ENCODE peak calls at places on chromosomes 6 and 20, in four cellular contexts. V is WTC11, J is HepG2, T is K562. Z is an unnamed sample.

GRCh38 chr6:142845624-142846458 is 99.1 kb downstream of the HIVEP2 start:
- DNase-seq in V (peak; percentile 65), J (peak; percentile 99), T (no peak), Z (peak; percentile 70)

GRCh38 chr6:77650098-77650663 is 2.7 kb upstream of the MEI4 start:
- DNase-seq in V (peak; percentile 94), J (no peak), T (peak; percentile 38), Z (peak; percentile 20)

GRCh38 chr6:12751694-12752304 is 35.2 kb downstream of the PHACTR1 start:
- DNase-seq in V (peak; percentile 86), J (peak; percentile 35), T (peak; percentile 49), Z (no peak)

GRCh38 chr20:47062226-47062880 is 167.7 kb downstream of the EYA2 start:
- DNase-seq in V (no peak), J (no peak), T (no peak), Z (no peak)

GRCh38 chr6:111230351-111231077 is 143.2 kb downstream of the SLC16A10 start:
- DNase-seq in V (no peak), J (no peak), T (no peak), Z (no peak)

GRCh38 chr6:95866732-95867131 is 149.0 kb upstream of the FUT9 start:
- DNase-seq in V (peak; percentile 32), J (peak; percentile 41), T (peak; percentile 2), Z (peak; percentile 17)

GRCh38 chr20:58233393-58233792 is 4.9 kb upstream of the ANKRD60 start:
- DNase-seq in V (no peak), J (no peak), T (no peak), Z (no peak)

GRCh38 chr6:52622810-52623209 is 46.0 kb upstream of the TRAM2 start:
- DNase-seq in V (no peak), J (no peak), T (no peak), Z (no peak)

GRCh38 chr6:12414096-12414675 is 124.0 kb downstream of the EDN1 start:
- DNase-seq in V (no peak), J (no peak), T (no peak), Z (no peak)

GRCh38 chr20:33578510-33578909 is 83.6 kb upstream of the C20orf144 start:
- DNase-seq in V (no peak), J (no peak), T (no peak), Z (peak; percentile 66)

GRCh38 chr20:37575884-37576283 is 48.2 kb upstream of the BLCAP start:
- DNase-seq in V (peak; percentile 44), J (no peak), T (no peak), Z (no peak)

GRCh38 chr20:46689754-46690085 is 476 bp upstream of the TP53RK start:
- DNase-seq in V (no peak), J (no peak), T (no peak), Z (no peak)

GRCh38 chr6:3456395-3456767 is 469 bp downstream of the SLC22A23 start:
- DNase-seq in V (no peak), J (no peak), T (peak; percentile 62), Z (peak; percentile 77)

GRCh38 chr6:161406633-161407032 is 132.8 kb upstream of the AGPAT4 start:
- DNase-seq in V (no peak), J (no peak), T (no peak), Z (no peak)

GRCh38 chr6:161027385-161027784 is 35.8 kb downstream of the MAP3K4 start:
- DNase-seq in V (no peak), J (no peak), T (no peak), Z (no peak)

DNA sequence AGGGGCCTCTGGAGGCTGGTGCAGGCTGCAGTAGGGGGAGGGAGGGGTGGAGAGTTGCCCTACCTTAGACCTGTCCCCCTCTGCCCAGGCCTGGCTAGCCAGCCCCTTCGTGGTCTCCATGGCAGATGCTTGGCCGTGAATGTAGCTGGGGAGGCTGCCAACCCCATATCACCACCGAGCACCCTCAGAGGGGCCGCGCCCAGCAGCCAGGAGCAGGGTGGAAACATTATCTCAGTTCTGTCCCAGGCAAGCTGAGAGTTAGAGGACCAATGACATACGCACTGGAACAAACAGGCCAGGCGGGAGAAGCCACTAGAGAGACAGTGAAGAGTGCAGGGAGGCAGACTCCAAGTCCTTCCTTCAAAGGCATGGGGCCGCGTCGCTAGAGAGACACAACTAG is 66.5 kb downstream of the LRFN2 start:
- DNase-seq in V (no peak), J (no peak), T (no peak), Z (peak; percentile 33)
- TF ChIP-seq FOXJ3 in V (no peak), J (no peak), T (no peak), Z (no peak)

GRCh38 chr6:165660881-165661415 is 2.1 kb downstream of the PDE10A start:
- DNase-seq in V (no peak), J (no peak), T (no peak), Z (no peak)

GRCh38 chr6:165662671-165663282 is at the start of gene PDE10A:
- DNase-seq in V (peak; percentile 53), J (no peak), T (no peak), Z (peak; percentile 82)

GRCh38 chr6:165661416-165662001 is 1.5 kb downstream of the PDE10A start:
- DNase-seq in V (no peak), J (no peak), T (no peak), Z (peak; percentile 51)

GRCh38 chr6:165663283-165663735 is 268 bp upstream of the PDE10A start:
- DNase-seq in V (peak; percentile 52), J (no peak), T (no peak), Z (peak; percentile 66)

DNA sequence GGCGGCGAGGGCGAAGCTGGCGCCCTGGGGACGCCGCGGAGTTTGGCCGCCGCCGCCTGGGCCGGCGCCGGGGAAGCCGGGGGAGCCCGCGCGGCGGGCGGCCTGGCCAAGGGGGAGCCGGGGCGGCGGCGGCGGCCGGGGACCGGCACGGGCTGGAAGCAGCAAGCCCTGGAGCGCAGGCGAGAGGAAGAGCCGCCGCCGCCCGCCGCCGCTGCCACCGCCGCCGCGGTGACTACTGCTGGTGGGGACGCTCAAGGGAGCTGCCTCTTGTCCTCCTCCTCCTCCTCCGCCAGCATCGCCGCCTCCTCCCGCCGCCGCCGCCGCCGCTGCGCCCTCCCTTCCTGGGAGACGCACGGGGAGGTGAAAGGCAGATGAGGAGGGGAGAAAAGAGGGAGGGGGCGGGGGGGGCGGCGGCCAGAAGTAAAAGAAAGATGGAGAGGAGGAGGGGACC is 975 bp downstream of the PDE10A start:
- DNase-seq in V (peak; percentile 40), J (no peak), T (no peak), Z (peak; percentile 70)
- TF ChIP-seq FOXJ3 in V (no peak), J (no peak), T (no peak), Z (no peak)

GRCh38 chr20:63830821-63831593 is at the start of gene ZBTB46:
- DNase-seq in V (peak; percentile 42), J (no peak), T (peak; percentile 98), Z (peak; percentile 99)
- TF ChIP-seq FOXJ3 in V (no peak), J (no peak), T (no peak), Z (no peak)

DNA sequence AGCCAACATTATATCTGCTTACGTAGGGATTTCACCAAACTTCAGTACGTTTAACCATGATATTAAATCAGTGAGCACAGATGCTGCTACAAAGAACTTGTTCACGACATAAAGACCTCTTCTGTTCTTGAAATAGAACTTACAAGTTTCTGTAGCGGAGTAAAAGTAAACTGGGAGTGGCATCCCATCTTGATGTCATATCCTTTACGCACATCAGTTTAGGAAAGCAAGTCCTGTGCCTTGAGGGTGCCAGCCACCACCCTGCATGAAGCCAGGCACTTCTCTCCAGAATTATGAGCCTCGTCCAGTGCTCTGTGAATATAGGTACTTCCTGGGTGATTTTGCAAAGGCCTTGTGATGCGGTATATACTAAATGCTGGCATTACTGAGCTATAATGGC is 122.6 kb downstream of the BTBD3 start:
- DNase-seq in V (no peak), J (no peak), T (no peak), Z (no peak)
- TF ChIP-seq FOXJ3 in V (no peak), J (no peak), T (no peak), Z (no peak)

GRCh38 chr6:112311950-112312547 is 35.1 kb upstream of the RFPL4B start:
- DNase-seq in V (no peak), J (peak; percentile 7), T (peak; percentile 31), Z (peak; percentile 54)
- TF ChIP-seq FOXJ3 in V (no peak), J (no peak), T (no peak), Z (no peak)

Z was measured in SK-N-SH.